ENCODE peak calls at places on chromosomes 4 and X, in eight cellular contexts. D is lung, O is cardiac fibroblast, R is left lung, N is OCI-LY7, S is brain microvascular endothelial cell, H is fibroblast of pulmonary artery, P is cardiac muscle cell. A is an unnamed sample.

GRCh38 chr4:162245051-162245450 is 81.3 kb upstream of the FSTL5 start:
- DNase-seq in P (no peak), R (no peak), N (no peak), S (no peak), O (no peak), H (no peak), D (no peak), A (no peak)

GRCh38 chr4:25020240-25020639 is 10.5 kb downstream of the LGI2 start:
- DNase-seq in D (no peak), N (no peak), P (no peak), H (peak; percentile 69), R (no peak), S (no peak), O (peak; percentile 76), A (no peak)

GRCh38 chr4:184534511-184535391 is 60.4 kb upstream of the IRF2 start:
- DNase-seq in D (no peak), O (peak; percentile 88), H (peak; percentile 88), S (peak; percentile 72), P (peak; percentile 11), R (no peak), N (peak; percentile 80), A (peak; percentile 66)

GRCh38 chr4:188971125-188971524 is 831.9 kb downstream of the TRIML1 start:
- DNase-seq in H (no peak), R (no peak), O (peak; percentile 45), N (peak; percentile 4), S (peak; percentile 34), D (no peak), P (no peak), A (no peak)

GRCh38 chrX:53312946-53313745 is 31.8 kb upstream of the IQSEC2 start:
- DNase-seq in P (peak; percentile 57), O (peak; percentile 62), H (peak; percentile 57), N (peak; percentile 62), S (peak; percentile 68), D (peak; percentile 71), R (no peak), A (peak; percentile 52)

GRCh38 chrX:123475068-123475724 is 257.7 kb downstream of the THOC2 start:
- DNase-seq in R (no peak), S (no peak), D (no peak), O (peak; percentile 40), H (peak; percentile 10), P (no peak), N (no peak), A (no peak)

GRCh38 chr4:66357316-66357715 is 687.0 kb upstream of the EPHA5 start:
- DNase-seq in H (peak; percentile 22), R (no peak), N (no peak), D (no peak), O (peak; percentile 67), S (peak; percentile 38), P (no peak), A (peak; percentile 68)

GRCh38 chr4:41281038-41281634 is 24.4 kb downstream of the UCHL1 start:
- DNase-seq in N (peak; percentile 80), P (peak; percentile 83), O (peak; percentile 88), D (peak; percentile 49), S (peak; percentile 69), H (peak; percentile 87), R (no peak), A (peak; percentile 78)

GRCh38 chr4:149993030-149993429 is 85.2 kb upstream of the DCLK2 start:
- DNase-seq in O (no peak), S (no peak), N (no peak), H (no peak), R (no peak), D (no peak), P (no peak), A (peak; percentile 61)

GRCh38 chr4:154836030-154836429 is 55.0 kb downstream of the RBM46 start:
- DNase-seq in O (no peak), H (no peak), P (no peak), D (no peak), N (no peak), R (no peak), S (no peak), A (no peak)

GRCh38 chrX:40100141-40100536 is 2.4 kb upstream of the BCOR start:
- DNase-seq in S (no peak), O (peak; percentile 10), R (no peak), D (no peak), N (peak; percentile 48), P (no peak), H (no peak), A (no peak)

GRCh38 chr4:111959202-111959601 is 186.1 kb upstream of the FAM241A start:
- DNase-seq in S (peak; percentile 51), O (peak; percentile 48), N (no peak), R (no peak), D (no peak), P (no peak), H (peak; percentile 77), A (peak; percentile 26)

GRCh38 chr4:17708992-17709759 is 72.2 kb downstream of the FAM184B start:
- DNase-seq in H (no peak), D (no peak), P (no peak), S (no peak), R (no peak), O (no peak), N (no peak), A (no peak)

GRCh38 chr4:112515278-112516075 is 503 bp downstream of the NEUROG2 start:
- DNase-seq in S (peak; percentile 18), H (peak; percentile 33), R (no peak), N (peak; percentile 35), P (peak; percentile 65), D (no peak), O (peak; percentile 48), A (no peak)

DNA sequence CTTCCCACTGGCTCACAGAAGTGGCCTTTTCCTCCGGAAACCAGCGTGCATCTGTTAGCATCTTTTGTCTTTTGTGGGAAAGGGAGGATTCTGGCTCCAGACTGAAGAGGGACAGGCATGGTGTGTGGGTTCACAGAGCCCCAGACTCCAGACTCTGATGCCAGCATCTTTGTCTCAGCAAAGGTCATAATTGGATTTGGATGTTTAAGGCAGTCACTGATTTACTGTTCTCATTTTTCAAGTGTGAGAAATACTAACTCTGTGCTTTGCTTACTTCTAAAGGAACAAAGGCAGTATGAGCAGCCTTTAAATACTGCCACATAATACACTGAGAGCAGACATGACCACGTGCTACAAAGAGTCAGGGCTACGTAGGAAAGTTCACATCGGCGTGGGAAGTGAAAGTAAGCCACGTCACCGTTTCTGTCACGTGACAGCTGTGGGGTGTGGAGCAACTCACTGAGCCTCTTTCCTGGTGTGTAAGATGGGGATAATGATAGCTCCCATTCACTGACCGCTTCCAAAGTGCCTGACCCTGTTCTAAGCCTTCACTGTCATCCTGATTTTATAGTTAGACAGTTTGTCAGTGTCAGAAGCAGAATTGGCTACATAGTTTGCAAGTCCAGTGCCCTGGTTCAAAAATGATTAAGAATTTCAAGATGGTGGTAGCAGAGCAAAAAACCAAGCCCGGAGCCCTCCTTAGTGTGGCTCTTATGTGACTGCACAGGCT is 24.8 kb upstream of the TMSB4X start:
- DNase-seq in O (peak; percentile 94), H (peak; percentile 92), N (peak; percentile 84), R (peak; percentile 87), P (no peak), D (peak; percentile 81), S (peak; percentile 87), A (peak; percentile 84)
- H3K4me3 ChIP-seq in O (no peak overlapping the region), H (no peak overlapping the region), N (peak overlapping the region; percentile 33), R (no peak overlapping the region), P (no peak overlapping the region), D (no peak overlapping the region), S (no peak overlapping the region), A (no peak overlapping the region)

DNA sequence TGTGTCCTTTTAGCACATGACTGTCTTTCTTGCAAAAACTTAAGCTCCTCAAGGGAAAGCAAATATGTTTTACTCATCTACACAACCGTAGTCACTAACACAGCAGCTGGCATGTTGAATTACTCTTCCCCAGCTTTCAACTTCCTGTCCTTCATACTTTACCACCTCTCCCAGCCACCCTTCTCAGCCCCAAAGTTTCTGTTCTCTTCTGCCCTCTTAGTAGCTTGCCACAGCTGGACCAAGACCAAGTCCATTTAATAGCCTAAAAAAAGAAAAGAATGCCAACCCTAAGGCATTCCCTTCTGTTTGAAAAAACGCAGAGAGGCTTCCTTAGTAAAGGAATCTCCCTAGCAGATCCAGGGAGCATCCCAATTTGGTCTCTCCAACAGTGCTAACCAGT is 36.8 kb downstream of the SRPX2 start:
- DNase-seq in O (no peak), N (no peak), H (no peak), S (no peak), R (no peak), D (no peak), P (no peak), A (no peak)
- TF ChIP-seq CTCF in O (no peak), N (no peak), H (no peak), S (no peak), R (no peak), D (no peak), P (no peak), A (no peak)

DNA sequence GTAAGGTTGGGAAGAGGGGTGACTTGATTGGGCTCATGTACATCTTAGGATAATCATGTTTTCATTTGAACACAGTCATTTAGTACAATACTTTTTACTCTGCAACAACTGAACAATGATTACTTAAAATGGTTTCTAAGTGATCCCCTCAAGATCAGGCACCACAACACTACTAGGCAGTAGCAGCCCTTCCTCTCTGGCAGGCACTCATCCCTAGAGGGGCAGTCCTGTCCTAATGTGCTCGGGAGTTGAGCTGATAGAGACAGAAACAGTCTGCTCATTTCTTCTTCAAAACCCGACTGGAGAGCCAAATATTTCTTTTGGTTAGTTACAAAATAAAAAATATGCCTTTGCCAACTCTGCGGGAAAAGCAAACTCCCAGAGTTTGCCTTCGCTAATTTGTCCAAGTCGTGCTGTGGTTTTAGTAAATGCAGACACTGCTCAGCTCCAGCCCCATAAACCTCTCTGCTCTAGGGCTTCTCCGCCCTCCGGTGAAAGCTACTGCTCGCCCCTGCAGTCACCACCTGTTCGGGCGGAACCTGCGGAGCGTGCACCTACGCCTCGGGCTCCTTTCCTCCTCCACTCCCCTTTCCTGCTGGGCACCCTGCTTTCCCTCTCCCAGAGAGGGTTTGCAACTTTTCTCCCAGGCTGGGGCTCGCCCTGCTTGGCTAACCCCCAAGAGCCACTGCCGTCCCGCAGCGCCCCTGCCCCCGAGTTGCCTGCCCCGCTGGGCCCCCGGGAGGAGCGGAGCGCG is 524 bp upstream of the NPNT start:
- DNase-seq in O (no peak), N (no peak), S (no peak), H (no peak), D (peak; percentile 57), R (peak; percentile 68), P (no peak), A (peak; percentile 32)
- H3K4me3 ChIP-seq in O (no peak overlapping the region), N (no peak overlapping the region), S (peak overlapping the region; percentile 29), H (no peak overlapping the region), D (peak overlapping the region; percentile 76), R (peak overlapping the region; percentile 67), P (peak overlapping the region; percentile 57), A (peak overlapping the region; percentile 16)

GRCh38 chr4:80202190-80202711 is 4.9 kb downstream of the PRDM8 start:
- DNase-seq in D (peak; percentile 84), R (peak; percentile 87), H (peak; percentile 73), O (peak; percentile 74), N (peak; percentile 23), S (peak; percentile 55), P (peak; percentile 79), A (peak; percentile 82)
- TF ChIP-seq CTCF in D (peak; percentile 47), R (peak; percentile 89), H (peak; percentile 34), O (peak; percentile 45), N (peak; percentile 68), S (peak; percentile 65), P (peak; percentile 61), A (peak; percentile 68)